ENCODE peak calls at places on chromosomes 7 and 10, in four cellular contexts. One of them, this sample, is unnamed.

GRCh38 chr7:143487566-143487965 is 9.9 kb downstream of the TAS2R41 start:
- DNase-seq in cardiac muscle cell: no peak
- DNase-seq in CD4-positive, CD25-positive, alpha-beta regulatory T cell: peak; percentile 2
- DNase-seq in OCI-LY7: no peak
- DNase-seq in this sample: no peak

GRCh38 chr10:88952647-88953111 is at the start of gene ACTA2:
- DNase-seq in cardiac muscle cell: peak; percentile 68
- DNase-seq in CD4-positive, CD25-positive, alpha-beta regulatory T cell: no peak
- DNase-seq in OCI-LY7: no peak
- DNase-seq in this sample: no peak

GRCh38 chr7:156857757-156858156 is 35.2 kb downstream of the LMBR1 start:
- DNase-seq in cardiac muscle cell: no peak
- DNase-seq in CD4-positive, CD25-positive, alpha-beta regulatory T cell: no peak
- DNase-seq in OCI-LY7: no peak
- DNase-seq in this sample: no peak

GRCh38 chr7:138720286-138720685 is 19.1 kb upstream of the SVOPL start:
- DNase-seq in cardiac muscle cell: no peak
- DNase-seq in CD4-positive, CD25-positive, alpha-beta regulatory T cell: no peak
- DNase-seq in OCI-LY7: no peak
- DNase-seq in this sample: peak; percentile 76

GRCh38 chr10:13788701-13789447 is 202.1 kb downstream of the PRPF18 start:
- DNase-seq in cardiac muscle cell: no peak
- DNase-seq in CD4-positive, CD25-positive, alpha-beta regulatory T cell: peak; percentile 26
- DNase-seq in OCI-LY7: peak; percentile 19
- DNase-seq in this sample: no peak

GRCh38 chr10:28796606-28797512 is 119.5 kb downstream of the BAMBI start:
- DNase-seq in cardiac muscle cell: no peak
- DNase-seq in CD4-positive, CD25-positive, alpha-beta regulatory T cell: no peak
- DNase-seq in OCI-LY7: no peak
- DNase-seq in this sample: no peak

GRCh38 chr7:106216517-106217088 is 68.2 kb downstream of the NAMPT start:
- DNase-seq in cardiac muscle cell: no peak
- DNase-seq in CD4-positive, CD25-positive, alpha-beta regulatory T cell: no peak
- DNase-seq in OCI-LY7: no peak
- DNase-seq in this sample: peak; percentile 94

GRCh38 chr7:83476501-83476900 is 172.4 kb downstream of the SEMA3E start:
- DNase-seq in cardiac muscle cell: no peak
- DNase-seq in CD4-positive, CD25-positive, alpha-beta regulatory T cell: no peak
- DNase-seq in OCI-LY7: no peak
- DNase-seq in this sample: no peak

GRCh38 chr10:123862421-123863188 is 29.0 kb downstream of the CPXM2 start:
- DNase-seq in cardiac muscle cell: no peak
- DNase-seq in CD4-positive, CD25-positive, alpha-beta regulatory T cell: no peak
- DNase-seq in OCI-LY7: no peak
- DNase-seq in this sample: no peak

GRCh38 chr10:131808370-131808930 is 92.4 kb upstream of the PPP2R2D start:
- DNase-seq in cardiac muscle cell: no peak
- DNase-seq in CD4-positive, CD25-positive, alpha-beta regulatory T cell: no peak
- DNase-seq in OCI-LY7: no peak
- DNase-seq in this sample: no peak

GRCh38 chr7:157615101-157615817 is 278.5 kb downstream of the DNAJB6 start:
- DNase-seq in cardiac muscle cell: no peak
- DNase-seq in CD4-positive, CD25-positive, alpha-beta regulatory T cell: peak; percentile 58
- DNase-seq in OCI-LY7: no peak
- DNase-seq in this sample: no peak

GRCh38 chr10:120517881-120518484 is 61.0 kb downstream of the PLPP4 start:
- DNase-seq in cardiac muscle cell: no peak
- DNase-seq in CD4-positive, CD25-positive, alpha-beta regulatory T cell: no peak
- DNase-seq in OCI-LY7: no peak
- DNase-seq in this sample: peak; percentile 86

GRCh38 chr10:97550336-97551149 is 22.0 kb upstream of the ANKRD2 start:
- DNase-seq in cardiac muscle cell: no peak
- DNase-seq in CD4-positive, CD25-positive, alpha-beta regulatory T cell: no peak
- DNase-seq in OCI-LY7: no peak
- DNase-seq in this sample: no peak

GRCh38 chr7:133984023-133984422 is 143.1 kb upstream of the LRGUK start:
- DNase-seq in cardiac muscle cell: no peak
- DNase-seq in CD4-positive, CD25-positive, alpha-beta regulatory T cell: no peak
- DNase-seq in OCI-LY7: no peak
- DNase-seq in this sample: peak; percentile 32

GRCh38 chr10:10418397-10418796 is 599.3 kb upstream of the CELF2 start:
- DNase-seq in cardiac muscle cell: no peak
- DNase-seq in CD4-positive, CD25-positive, alpha-beta regulatory T cell: peak; percentile 48
- DNase-seq in OCI-LY7: peak; percentile 22
- DNase-seq in this sample: no peak

GRCh38 chr7:44153948-44154335 is 12.8 kb upstream of the MYL7 start:
- DNase-seq in cardiac muscle cell: no peak
- DNase-seq in CD4-positive, CD25-positive, alpha-beta regulatory T cell: no peak
- DNase-seq in OCI-LY7: no peak
- DNase-seq in this sample: no peak

GRCh38 chr7:118286131-118286530 is 61.6 kb downstream of the ANKRD7 start:
- DNase-seq in cardiac muscle cell: no peak
- DNase-seq in CD4-positive, CD25-positive, alpha-beta regulatory T cell: no peak
- DNase-seq in OCI-LY7: no peak
- DNase-seq in this sample: no peak

GRCh38 chr10:4260483-4260882 is 475.5 kb upstream of the KLF6 start:
- DNase-seq in cardiac muscle cell: no peak
- DNase-seq in CD4-positive, CD25-positive, alpha-beta regulatory T cell: no peak
- DNase-seq in OCI-LY7: no peak
- DNase-seq in this sample: peak; percentile 56

GRCh38 chr10:90007226-90007625 is 305.8 kb downstream of the KIF20B start:
- DNase-seq in cardiac muscle cell: no peak
- DNase-seq in CD4-positive, CD25-positive, alpha-beta regulatory T cell: no peak
- DNase-seq in OCI-LY7: no peak
- DNase-seq in this sample: peak; percentile 98

GRCh38 chr10:61975107-61975932 is 73.8 kb downstream of the ARID5B start:
- DNase-seq in cardiac muscle cell: no peak
- DNase-seq in CD4-positive, CD25-positive, alpha-beta regulatory T cell: no peak
- DNase-seq in OCI-LY7: peak; percentile 58
- DNase-seq in this sample: peak; percentile 72

GRCh38 chr7:35723011-35723410 is 28.1 kb upstream of the HERPUD2 start:
- DNase-seq in cardiac muscle cell: no peak
- DNase-seq in CD4-positive, CD25-positive, alpha-beta regulatory T cell: peak; percentile 39
- DNase-seq in OCI-LY7: no peak
- DNase-seq in this sample: peak; percentile 63

GRCh38 chr10:23693398-23693797 is 254.5 kb downstream of the OTUD1 start:
- DNase-seq in cardiac muscle cell: no peak
- DNase-seq in CD4-positive, CD25-positive, alpha-beta regulatory T cell: peak; percentile 8
- DNase-seq in OCI-LY7: no peak
- DNase-seq in this sample: peak; percentile 9

GRCh38 chr10:132388901-132389630 is 7.9 kb upstream of the PWWP2B start:
- DNase-seq in cardiac muscle cell: no peak
- DNase-seq in CD4-positive, CD25-positive, alpha-beta regulatory T cell: no peak
- DNase-seq in OCI-LY7: peak; percentile 11
- DNase-seq in this sample: no peak

GRCh38 chr7:137878333-137878961 is 31.7 kb upstream of the DGKI start:
- DNase-seq in cardiac muscle cell: no peak
- DNase-seq in CD4-positive, CD25-positive, alpha-beta regulatory T cell: no peak
- DNase-seq in OCI-LY7: no peak
- DNase-seq in this sample: no peak

GRCh38 chr10:30765611-30766010 is 136.1 kb upstream of the LYZL2 start:
- DNase-seq in cardiac muscle cell: no peak
- DNase-seq in CD4-positive, CD25-positive, alpha-beta regulatory T cell: no peak
- DNase-seq in OCI-LY7: no peak
- DNase-seq in this sample: no peak

GRCh38 chr7:47293884-47294568 is 287.9 kb downstream of the TNS3 start:
- DNase-seq in cardiac muscle cell: no peak
- DNase-seq in CD4-positive, CD25-positive, alpha-beta regulatory T cell: no peak
- DNase-seq in OCI-LY7: no peak
- DNase-seq in this sample: no peak

GRCh38 chr7:75966209-75966961 is 28.0 kb downstream of the TMEM120A start:
- DNase-seq in cardiac muscle cell: no peak
- DNase-seq in CD4-positive, CD25-positive, alpha-beta regulatory T cell: no peak
- DNase-seq in OCI-LY7: no peak
- DNase-seq in this sample: no peak

GRCh38 chr7:139730746-139731612 is 46.8 kb downstream of the HIPK2 start:
- DNase-seq in cardiac muscle cell: no peak
- DNase-seq in CD4-positive, CD25-positive, alpha-beta regulatory T cell: peak; percentile 38
- DNase-seq in OCI-LY7: peak; percentile 78
- DNase-seq in this sample: no peak

GRCh38 chr10:4353964-4354363 is 472.0 kb upstream of the AKR1E2 start:
- DNase-seq in cardiac muscle cell: no peak
- DNase-seq in CD4-positive, CD25-positive, alpha-beta regulatory T cell: peak; percentile 7
- DNase-seq in OCI-LY7: no peak
- DNase-seq in this sample: peak; percentile 83

GRCh38 chr7:47461161-47461560 is 120.8 kb downstream of the TNS3 start:
- DNase-seq in cardiac muscle cell: no peak
- DNase-seq in CD4-positive, CD25-positive, alpha-beta regulatory T cell: no peak
- DNase-seq in OCI-LY7: no peak
- DNase-seq in this sample: no peak

GRCh38 chr7:152925412-152926147 is 166.0 kb downstream of the ACTR3B start:
- DNase-seq in cardiac muscle cell: peak; percentile 81
- DNase-seq in CD4-positive, CD25-positive, alpha-beta regulatory T cell: no peak
- DNase-seq in OCI-LY7: no peak
- DNase-seq in this sample: no peak

GRCh38 chr7:76300210-76300731 is 2.2 kb upstream of the HSPB1 start:
- DNase-seq in cardiac muscle cell: no peak
- DNase-seq in CD4-positive, CD25-positive, alpha-beta regulatory T cell: no peak
- DNase-seq in OCI-LY7: no peak
- DNase-seq in this sample: peak; percentile 97

GRCh38 chr7:132739271-132739955 is 163.1 kb upstream of the PLXNA4 start:
- DNase-seq in cardiac muscle cell: no peak
- DNase-seq in CD4-positive, CD25-positive, alpha-beta regulatory T cell: no peak
- DNase-seq in OCI-LY7: no peak
- DNase-seq in this sample: peak; percentile 71

GRCh38 chr7:51315393-51316261 is 982 bp downstream of the COBL start:
- DNase-seq in cardiac muscle cell: peak; percentile 36
- DNase-seq in CD4-positive, CD25-positive, alpha-beta regulatory T cell: no peak
- DNase-seq in OCI-LY7: no peak
- DNase-seq in this sample: peak; percentile 36

GRCh38 chr7:1473864-1474512 is 14.7 kb upstream of the MICALL2 start:
- DNase-seq in cardiac muscle cell: peak; percentile 91
- DNase-seq in CD4-positive, CD25-positive, alpha-beta regulatory T cell: peak; percentile 90
- DNase-seq in OCI-LY7: peak; percentile 88
- DNase-seq in this sample: peak; percentile 79

GRCh38 chr7:1476859-1477258 is 17.6 kb upstream of the MICALL2 start:
- DNase-seq in cardiac muscle cell: no peak
- DNase-seq in CD4-positive, CD25-positive, alpha-beta regulatory T cell: no peak
- DNase-seq in OCI-LY7: no peak
- DNase-seq in this sample: no peak

GRCh38 chr7:1474736-1475135 is 15.5 kb upstream of the MICALL2 start:
- DNase-seq in cardiac muscle cell: no peak
- DNase-seq in CD4-positive, CD25-positive, alpha-beta regulatory T cell: no peak
- DNase-seq in OCI-LY7: no peak
- DNase-seq in this sample: no peak

GRCh38 chr7:1475393-1475792 is 16.1 kb upstream of the MICALL2 start:
- DNase-seq in cardiac muscle cell: no peak
- DNase-seq in CD4-positive, CD25-positive, alpha-beta regulatory T cell: no peak
- DNase-seq in OCI-LY7: no peak
- DNase-seq in this sample: no peak

DNA sequence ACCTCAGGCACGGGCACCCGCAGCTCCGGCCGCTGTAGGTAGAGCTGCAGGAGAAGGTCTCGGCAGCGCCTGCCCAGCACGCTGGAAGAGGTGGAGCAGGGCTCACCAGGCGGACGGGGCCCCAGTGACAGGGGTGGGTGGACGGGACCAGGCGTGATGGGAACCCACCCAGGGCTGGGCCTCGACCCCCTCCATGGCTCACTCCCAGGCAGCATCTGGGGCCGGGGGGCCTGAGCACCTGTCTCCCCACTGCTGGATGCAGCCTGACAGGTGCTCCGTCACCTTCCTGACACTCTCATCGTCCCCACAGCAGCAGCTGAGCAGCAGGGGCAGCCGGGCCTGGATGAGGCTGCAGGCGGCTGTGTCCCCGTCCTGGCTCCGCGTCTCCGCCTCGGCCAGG is 16.7 kb upstream of the MICALL2 start:
- DNase-seq in cardiac muscle cell: no peak
- DNase-seq in CD4-positive, CD25-positive, alpha-beta regulatory T cell: no peak
- DNase-seq in OCI-LY7: no peak
- DNase-seq in this sample: no peak
- H3K36me3 ChIP-seq in cardiac muscle cell: peaks cover 16% of the 10 kb centered on the region
- H3K36me3 ChIP-seq in CD4-positive, CD25-positive, alpha-beta regulatory T cell: peaks cover 13% of the 10 kb centered on the region
- H3K36me3 ChIP-seq in OCI-LY7: peaks cover 81% of the 10 kb centered on the region
- H3K36me3 ChIP-seq in this sample: peaks cover 8% of the 10 kb centered on the region

GRCh38 chr7:130891254-130892094 is 157.5 kb upstream of the KLF14 start:
- DNase-seq in cardiac muscle cell: no peak
- DNase-seq in CD4-positive, CD25-positive, alpha-beta regulatory T cell: no peak
- DNase-seq in OCI-LY7: no peak
- DNase-seq in this sample: peak; percentile 92
- H3K36me3 ChIP-seq in cardiac muscle cell: no peaks in the 10 kb centered on the region
- H3K36me3 ChIP-seq in CD4-positive, CD25-positive, alpha-beta regulatory T cell: peaks cover 78% of the 10 kb centered on the region
- H3K36me3 ChIP-seq in OCI-LY7: peaks cover 9% of the 10 kb centered on the region
- H3K36me3 ChIP-seq in this sample: peaks cover 31% of the 10 kb centered on the region

DNA sequence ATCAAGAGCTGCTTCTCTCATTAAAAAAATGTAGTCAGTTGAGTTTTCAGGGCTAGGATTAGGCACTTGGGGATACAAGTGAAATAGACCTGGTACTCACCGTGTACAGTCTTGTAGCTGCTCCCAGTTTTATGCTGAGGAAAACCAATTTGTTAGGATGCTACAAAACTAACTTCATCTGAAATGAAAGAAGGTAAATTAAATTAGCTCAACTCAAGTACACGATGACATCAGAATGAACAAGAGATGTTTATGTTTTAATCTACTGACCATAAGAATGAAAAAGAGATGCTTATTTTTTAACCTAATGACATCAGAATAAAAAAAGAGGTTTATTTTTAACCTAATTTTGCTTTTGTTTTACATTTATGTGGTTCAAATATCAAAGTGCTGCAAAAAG is 73.7 kb downstream of the AP3M1 start:
- DNase-seq in cardiac muscle cell: no peak
- DNase-seq in CD4-positive, CD25-positive, alpha-beta regulatory T cell: no peak
- DNase-seq in OCI-LY7: no peak
- DNase-seq in this sample: no peak
- H3K36me3 ChIP-seq in cardiac muscle cell: peaks cover 44% of the 10 kb centered on the region
- H3K36me3 ChIP-seq in CD4-positive, CD25-positive, alpha-beta regulatory T cell: peaks cover 16% of the 10 kb centered on the region
- H3K36me3 ChIP-seq in OCI-LY7: peaks cover 32% of the 10 kb centered on the region
- H3K36me3 ChIP-seq in this sample: peaks cover 18% of the 10 kb centered on the region

GRCh38 chr7:150471886-150472285 is 21.5 kb downstream of the GIMAP8 start:
- DNase-seq in cardiac muscle cell: no peak
- DNase-seq in CD4-positive, CD25-positive, alpha-beta regulatory T cell: no peak
- DNase-seq in OCI-LY7: no peak
- DNase-seq in this sample: no peak

GRCh38 chr7:150479023-150479716 is 28.7 kb downstream of the GIMAP8 start:
- DNase-seq in cardiac muscle cell: no peak
- DNase-seq in CD4-positive, CD25-positive, alpha-beta regulatory T cell: peak; percentile 70
- DNase-seq in OCI-LY7: no peak
- DNase-seq in this sample: peak; percentile 91

GRCh38 chr7:150473902-150474301 is 23.5 kb downstream of the GIMAP8 start:
- DNase-seq in cardiac muscle cell: no peak
- DNase-seq in CD4-positive, CD25-positive, alpha-beta regulatory T cell: no peak
- DNase-seq in OCI-LY7: no peak
- DNase-seq in this sample: no peak

GRCh38 chr7:150476819-150477631 is 26.6 kb downstream of the GIMAP8 start:
- DNase-seq in cardiac muscle cell: no peak
- DNase-seq in CD4-positive, CD25-positive, alpha-beta regulatory T cell: peak; percentile 34
- DNase-seq in OCI-LY7: no peak
- DNase-seq in this sample: peak; percentile 14

DNA sequence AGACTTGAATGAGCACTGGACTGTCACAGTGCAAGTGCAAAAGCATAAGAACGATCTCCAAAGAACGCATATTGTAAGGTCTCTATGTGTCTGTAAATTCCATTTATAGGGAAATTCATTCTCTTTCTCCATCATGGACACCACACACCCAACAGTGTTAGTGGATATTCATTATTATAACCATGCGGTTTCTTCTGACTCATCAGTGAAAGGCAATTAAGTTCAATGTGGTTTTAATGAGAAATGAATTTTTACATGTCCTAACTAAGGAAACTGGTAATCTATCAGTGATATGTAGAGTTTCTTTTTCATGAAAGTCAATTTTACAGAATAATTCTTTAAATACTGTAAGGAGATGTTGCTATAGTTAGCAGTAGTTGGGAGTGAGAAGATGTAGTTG is 25.9 kb downstream of the GIMAP8 start:
- DNase-seq in cardiac muscle cell: no peak
- DNase-seq in CD4-positive, CD25-positive, alpha-beta regulatory T cell: no peak
- DNase-seq in OCI-LY7: no peak
- DNase-seq in this sample: peak; percentile 62
- H3K36me3 ChIP-seq in cardiac muscle cell: no peaks in the 10 kb centered on the region
- H3K36me3 ChIP-seq in CD4-positive, CD25-positive, alpha-beta regulatory T cell: peaks cover 40% of the 10 kb centered on the region
- H3K36me3 ChIP-seq in OCI-LY7: no peaks in the 10 kb centered on the region
- H3K36me3 ChIP-seq in this sample: no peaks in the 10 kb centered on the region